ENCODE peak calls at places on chromosome 2, in five cellular contexts. M is cardiac fibroblast; K is stimulated activated CD8-positive, alpha-beta memory T cell treated with anti-CD3 and anti-CD28 coated beads, Interleukin-15, amount 100 ng/mL, for 1 hour; D is HCEC 1CT; B is hepatic stellate cell. N is an unnamed sample.

GRCh38 chr2:225122007-225122406 is 79.7 kb upstream of the DOCK10 start:
- DNase-seq in M (no peak), K (no peak), B (no peak), D (no peak), N (no peak)

GRCh38 chr2:219426534-219427136 is 8.0 kb upstream of the SPEG start:
- DNase-seq in M (no peak), K (no peak), D (no peak), B (no peak), N (no peak)

GRCh38 chr2:218658671-218659257 is 659 bp downstream of the ZNF142 start:
- DNase-seq in B (peak), D (peak), M (peak), K (peak), N (peak)

GRCh38 chr2:105754011-105754410 is 9.3 kb downstream of the NCK2 start:
- DNase-seq in M (no peak), B (no peak), D (no peak), K (no peak), N (no peak)

GRCh38 chr2:208586516-208586915 is 179.9 kb downstream of the PTH2R start:
- DNase-seq in M (no peak), B (no peak), K (no peak), D (no peak), N (no peak)

GRCh38 chr2:102803041-102803896 is 41.4 kb downstream of the TMEM182 start:
- DNase-seq in K (no peak), B (no peak), D (no peak), M (no peak), N (peak)

GRCh38 chr2:9311488-9311887 is 104.9 kb downstream of the ASAP2 start:
- DNase-seq in B (peak), D (peak), K (no peak), M (peak), N (peak)

GRCh38 chr2:118965737-118966136 is 23.7 kb downstream of the MARCO start:
- DNase-seq in B (no peak), K (no peak), D (no peak), M (no peak), N (no peak)

GRCh38 chr2:239469101-239469960 is 68.5 kb upstream of the HDAC4 start:
- DNase-seq in D (no peak), K (no peak), B (no peak), M (no peak), N (no peak)

GRCh38 chr2:230748087-230748486 is 35.4 kb downstream of the CAB39 start:
- DNase-seq in B (no peak), D (no peak), M (no peak), K (no peak), N (peak)

GRCh38 chr2:168732506-168732905 is 69.9 kb upstream of the NOSTRIN start:
- DNase-seq in B (no peak), M (no peak), K (no peak), D (no peak), N (no peak)

GRCh38 chr2:230144348-230144747 is 75.4 kb downstream of the SP110 start:
- DNase-seq in D (no peak), M (no peak), B (no peak), K (no peak), N (no peak)

GRCh38 chr2:11983401-11983800 is 237.0 kb downstream of the LPIN1 start:
- DNase-seq in M (no peak), K (no peak), B (no peak), D (no peak), N (no peak)

GRCh38 chr2:8193686-8194615 is 487.9 kb upstream of the ID2 start:
- DNase-seq in D (no peak), K (no peak), B (no peak), M (no peak), N (no peak)

GRCh38 chr2:160317113-160318099 is 117.3 kb upstream of the ITGB6 start:
- DNase-seq in K (no peak), D (no peak), M (peak), B (no peak), N (peak)

GRCh38 chr2:201859886-201860285 is 53.5 kb downstream of the CDK15 start:
- DNase-seq in M (no peak), B (peak), D (peak), K (no peak), N (peak)

GRCh38 chr2:65355190-65355831 is 77.1 kb downstream of the SPRED2 start:
- DNase-seq in D (peak), M (no peak), B (no peak), K (no peak), N (peak)

GRCh38 chr2:215601526-215601925 is 165.7 kb upstream of the FN1 start:
- DNase-seq in B (no peak), K (no peak), D (no peak), M (no peak), N (peak)